ENCODE peak calls at places on chromosome 17, in nine cellular contexts. One of them, this sample, is unnamed.

GRCh38 chr17:76360461-76360860 is 6.7 kb upstream of the PRPSAP1 start:
- DNase-seq in A549: no peak
- DNase-seq in right lobe of liver: no peak
- DNase-seq in ovary: no peak
- DNase-seq in adrenal gland: no peak
- DNase-seq in heart left ventricle: no peak
- DNase-seq in sigmoid colon: no peak
- DNase-seq in lower leg skin: no peak
- DNase-seq in stomach: no peak
- DNase-seq in this sample: no peak

GRCh38 chr17:71792966-71793365 is 327.9 kb upstream of the SOX9 start:
- DNase-seq in ovary: no peak
- DNase-seq in heart left ventricle: no peak
- DNase-seq in A549: no peak
- DNase-seq in lower leg skin: no peak
- DNase-seq in stomach: no peak
- DNase-seq in right lobe of liver: no peak
- DNase-seq in adrenal gland: no peak
- DNase-seq in sigmoid colon: no peak
- DNase-seq in this sample: no peak

GRCh38 chr17:54891176-54891821 is 9.4 kb upstream of the TOM1L1 start:
- DNase-seq in A549: peak
- DNase-seq in sigmoid colon: no peak
- DNase-seq in ovary: no peak
- DNase-seq in heart left ventricle: no peak
- DNase-seq in lower leg skin: no peak
- DNase-seq in adrenal gland: peak
- DNase-seq in stomach: no peak
- DNase-seq in right lobe of liver: no peak
- DNase-seq in this sample: peak

GRCh38 chr17:55567240-55568216 is 56.3 kb upstream of the SMIM36 start:
- DNase-seq in stomach: no peak
- DNase-seq in heart left ventricle: no peak
- DNase-seq in adrenal gland: peak
- DNase-seq in right lobe of liver: peak
- DNase-seq in A549: no peak
- DNase-seq in lower leg skin: peak
- DNase-seq in sigmoid colon: peak
- DNase-seq in ovary: peak
- DNase-seq in this sample: no peak

GRCh38 chr17:48510761-48511604 is 19.8 kb downstream of the HOXB1 start:
- DNase-seq in sigmoid colon: no peak
- DNase-seq in heart left ventricle: no peak
- DNase-seq in ovary: no peak
- DNase-seq in A549: no peak
- DNase-seq in lower leg skin: peak
- DNase-seq in adrenal gland: no peak
- DNase-seq in stomach: no peak
- DNase-seq in right lobe of liver: no peak
- DNase-seq in this sample: no peak

GRCh38 chr17:3865166-3865565 is 19.1 kb upstream of the NCBP3 start:
- DNase-seq in lower leg skin: no peak
- DNase-seq in stomach: no peak
- DNase-seq in heart left ventricle: no peak
- DNase-seq in A549: no peak
- DNase-seq in right lobe of liver: no peak
- DNase-seq in ovary: no peak
- DNase-seq in adrenal gland: peak
- DNase-seq in sigmoid colon: no peak
- DNase-seq in this sample: no peak

GRCh38 chr17:81991684-81992513 is 14.5 kb downstream of the ASPSCR1 start:
- DNase-seq in heart left ventricle: peak
- DNase-seq in right lobe of liver: peak
- DNase-seq in sigmoid colon: peak
- DNase-seq in ovary: no peak
- DNase-seq in stomach: peak
- DNase-seq in lower leg skin: peak
- DNase-seq in A549: no peak
- DNase-seq in adrenal gland: peak
- DNase-seq in this sample: no peak

GRCh38 chr17:72267601-72268000 is 146.8 kb downstream of the SOX9 start:
- DNase-seq in adrenal gland: no peak
- DNase-seq in lower leg skin: no peak
- DNase-seq in ovary: no peak
- DNase-seq in stomach: no peak
- DNase-seq in A549: no peak
- DNase-seq in sigmoid colon: no peak
- DNase-seq in heart left ventricle: no peak
- DNase-seq in right lobe of liver: no peak
- DNase-seq in this sample: no peak

GRCh38 chr17:42754782-42755181 is 6.2 kb upstream of the RAMP2 start:
- DNase-seq in lower leg skin: peak
- DNase-seq in ovary: no peak
- DNase-seq in adrenal gland: no peak
- DNase-seq in right lobe of liver: no peak
- DNase-seq in stomach: no peak
- DNase-seq in heart left ventricle: no peak
- DNase-seq in sigmoid colon: peak
- DNase-seq in A549: no peak
- DNase-seq in this sample: no peak

GRCh38 chr17:50890675-50891516 is 24.7 kb upstream of the TOB1 start:
- DNase-seq in right lobe of liver: no peak
- DNase-seq in sigmoid colon: no peak
- DNase-seq in stomach: peak
- DNase-seq in A549: peak
- DNase-seq in heart left ventricle: no peak
- DNase-seq in lower leg skin: no peak
- DNase-seq in adrenal gland: no peak
- DNase-seq in ovary: no peak
- DNase-seq in this sample: no peak

GRCh38 chr17:50889528-50890118 is 23.5 kb upstream of the TOB1 start:
- DNase-seq in A549: no peak
- DNase-seq in ovary: no peak
- DNase-seq in sigmoid colon: no peak
- DNase-seq in lower leg skin: no peak
- DNase-seq in right lobe of liver: no peak
- DNase-seq in adrenal gland: no peak
- DNase-seq in stomach: peak
- DNase-seq in heart left ventricle: no peak
- DNase-seq in this sample: no peak

GRCh38 chr17:50891577-50891989 is 25.4 kb upstream of the TOB1 start:
- DNase-seq in stomach: no peak
- DNase-seq in right lobe of liver: no peak
- DNase-seq in lower leg skin: no peak
- DNase-seq in ovary: no peak
- DNase-seq in sigmoid colon: no peak
- DNase-seq in A549: no peak
- DNase-seq in adrenal gland: no peak
- DNase-seq in heart left ventricle: no peak
- DNase-seq in this sample: no peak

GRCh38 chr17:50884354-50885311 is 18.5 kb upstream of the TOB1 start:
- DNase-seq in lower leg skin: no peak
- DNase-seq in adrenal gland: peak
- DNase-seq in right lobe of liver: no peak
- DNase-seq in sigmoid colon: no peak
- DNase-seq in A549: no peak
- DNase-seq in heart left ventricle: no peak
- DNase-seq in ovary: no peak
- DNase-seq in stomach: peak
- DNase-seq in this sample: no peak

GRCh38 chr17:50887705-50888245 is 21.6 kb upstream of the TOB1 start:
- DNase-seq in stomach: peak
- DNase-seq in A549: no peak
- DNase-seq in lower leg skin: peak
- DNase-seq in sigmoid colon: no peak
- DNase-seq in ovary: no peak
- DNase-seq in heart left ventricle: no peak
- DNase-seq in right lobe of liver: no peak
- DNase-seq in adrenal gland: no peak
- DNase-seq in this sample: no peak
- TF ChIP-seq POLR2A in stomach: no peak
- TF ChIP-seq POLR2A in A549: no peak
- TF ChIP-seq POLR2A in lower leg skin: no peak
- TF ChIP-seq POLR2A in sigmoid colon: no peak
- TF ChIP-seq POLR2A in ovary: no peak
- TF ChIP-seq POLR2A in heart left ventricle: no peak
- TF ChIP-seq POLR2A in right lobe of liver: no peak
- TF ChIP-seq POLR2A in adrenal gland: no peak
- TF ChIP-seq POLR2A in this sample: no peak

GRCh38 chr17:73291260-73291801 is 20.5 kb downstream of the CDC42EP4 start:
- DNase-seq in stomach: peak
- DNase-seq in right lobe of liver: no peak
- DNase-seq in sigmoid colon: peak
- DNase-seq in ovary: peak
- DNase-seq in lower leg skin: peak
- DNase-seq in heart left ventricle: no peak
- DNase-seq in adrenal gland: peak
- DNase-seq in A549: peak
- DNase-seq in this sample: no peak
- TF ChIP-seq POLR2A in stomach: no peak
- TF ChIP-seq POLR2A in right lobe of liver: no peak
- TF ChIP-seq POLR2A in sigmoid colon: no peak
- TF ChIP-seq POLR2A in ovary: no peak
- TF ChIP-seq POLR2A in lower leg skin: no peak
- TF ChIP-seq POLR2A in heart left ventricle: no peak
- TF ChIP-seq POLR2A in adrenal gland: no peak
- TF ChIP-seq POLR2A in A549: no peak
- TF ChIP-seq POLR2A in this sample: no peak

GRCh38 chr17:46028374-46028773 is 29.3 kb downstream of the STH start:
- DNase-seq in sigmoid colon: no peak
- DNase-seq in ovary: no peak
- DNase-seq in stomach: no peak
- DNase-seq in lower leg skin: no peak
- DNase-seq in heart left ventricle: no peak
- DNase-seq in adrenal gland: no peak
- DNase-seq in right lobe of liver: no peak
- DNase-seq in A549: no peak
- DNase-seq in this sample: no peak

GRCh38 chr17:46026815-46027125 is 27.7 kb downstream of the STH start:
- DNase-seq in heart left ventricle: no peak
- DNase-seq in lower leg skin: no peak
- DNase-seq in ovary: no peak
- DNase-seq in adrenal gland: no peak
- DNase-seq in right lobe of liver: no peak
- DNase-seq in stomach: no peak
- DNase-seq in A549: no peak
- DNase-seq in sigmoid colon: no peak
- DNase-seq in this sample: no peak

GRCh38 chr17:46028969-46029565 is 30.0 kb downstream of the STH start:
- DNase-seq in ovary: no peak
- DNase-seq in heart left ventricle: no peak
- DNase-seq in A549: no peak
- DNase-seq in lower leg skin: no peak
- DNase-seq in sigmoid colon: no peak
- DNase-seq in stomach: no peak
- DNase-seq in right lobe of liver: no peak
- DNase-seq in adrenal gland: no peak
- DNase-seq in this sample: no peak

GRCh38 chr17:46026045-46026814 is 27.2 kb downstream of the STH start:
- DNase-seq in lower leg skin: peak
- DNase-seq in ovary: no peak
- DNase-seq in sigmoid colon: no peak
- DNase-seq in adrenal gland: peak
- DNase-seq in heart left ventricle: peak
- DNase-seq in A549: no peak
- DNase-seq in right lobe of liver: no peak
- DNase-seq in stomach: no peak
- DNase-seq in this sample: no peak

GRCh38 chr17:46027326-46028325 is 28.6 kb downstream of the STH start:
- DNase-seq in right lobe of liver: no peak
- DNase-seq in ovary: no peak
- DNase-seq in stomach: no peak
- DNase-seq in sigmoid colon: no peak
- DNase-seq in heart left ventricle: no peak
- DNase-seq in adrenal gland: no peak
- DNase-seq in A549: no peak
- DNase-seq in lower leg skin: no peak
- DNase-seq in this sample: no peak
- TF ChIP-seq POLR2A in right lobe of liver: no peak
- TF ChIP-seq POLR2A in ovary: no peak
- TF ChIP-seq POLR2A in stomach: no peak
- TF ChIP-seq POLR2A in sigmoid colon: no peak
- TF ChIP-seq POLR2A in heart left ventricle: no peak
- TF ChIP-seq POLR2A in adrenal gland: no peak
- TF ChIP-seq POLR2A in A549: no peak
- TF ChIP-seq POLR2A in lower leg skin: no peak
- TF ChIP-seq POLR2A in this sample: peak

GRCh38 chr17:66649818-66650489 is 185.0 kb upstream of the CACNG5 start:
- DNase-seq in adrenal gland: no peak
- DNase-seq in stomach: no peak
- DNase-seq in A549: no peak
- DNase-seq in right lobe of liver: no peak
- DNase-seq in sigmoid colon: no peak
- DNase-seq in heart left ventricle: no peak
- DNase-seq in lower leg skin: peak
- DNase-seq in ovary: no peak
- DNase-seq in this sample: no peak
- TF ChIP-seq POLR2A in adrenal gland: no peak
- TF ChIP-seq POLR2A in stomach: no peak
- TF ChIP-seq POLR2A in A549: no peak
- TF ChIP-seq POLR2A in right lobe of liver: no peak
- TF ChIP-seq POLR2A in sigmoid colon: no peak
- TF ChIP-seq POLR2A in heart left ventricle: no peak
- TF ChIP-seq POLR2A in lower leg skin: no peak
- TF ChIP-seq POLR2A in ovary: no peak
- TF ChIP-seq POLR2A in this sample: no peak

GRCh38 chr17:39699818-39700147 is at the start of gene ERBB2:
- DNase-seq in A549: peak
- DNase-seq in right lobe of liver: no peak
- DNase-seq in sigmoid colon: peak
- DNase-seq in adrenal gland: peak
- DNase-seq in stomach: peak
- DNase-seq in heart left ventricle: peak
- DNase-seq in ovary: peak
- DNase-seq in lower leg skin: peak
- DNase-seq in this sample: no peak
- TF ChIP-seq POLR2A in A549: peak
- TF ChIP-seq POLR2A in right lobe of liver: peak
- TF ChIP-seq POLR2A in sigmoid colon: peak
- TF ChIP-seq POLR2A in adrenal gland: no peak
- TF ChIP-seq POLR2A in stomach: no peak
- TF ChIP-seq POLR2A in heart left ventricle: no peak
- TF ChIP-seq POLR2A in ovary: peak
- TF ChIP-seq POLR2A in lower leg skin: no peak
- TF ChIP-seq POLR2A in this sample: peak

This sample was measured in H1.